ENCODE peak calls at places on chromosomes 2 and 18, in six cellular contexts. Y, U, G, K, R and D are unnamed samples.

GRCh38 chr2:232869138-232870001 is 694 bp upstream of the SNORC start:
- DNase-seq in R (no peak), Y (no peak), U (no peak), G (no peak), K (no peak), D (no peak)

GRCh38 chr2:48566582-48566981 is 36.6 kb downstream of the STON1 start:
- DNase-seq in U (no peak), K (peak), R (no peak), Y (peak), G (peak), D (no peak)

GRCh38 chr18:55853268-55853667 is 265.3 kb upstream of the TCF4 start:
- DNase-seq in U (no peak), K (no peak), G (no peak), Y (no peak), R (no peak), D (no peak)

GRCh38 chr18:31125878-31126277 is 23.7 kb upstream of the DSC2 start:
- DNase-seq in K (no peak), Y (no peak), R (no peak), G (no peak), U (no peak), D (no peak)

GRCh38 chr2:11379558-11379957 is 35.1 kb upstream of the ROCK2 start:
- DNase-seq in G (peak), K (no peak), R (no peak), Y (peak), U (no peak), D (no peak)

GRCh38 chr2:203534486-203535077 is 519 bp downstream of the RAPH1 start:
- DNase-seq in U (peak), K (no peak), G (no peak), R (peak), Y (no peak), D (no peak)

GRCh38 chr2:69113627-69114026 is 100.6 kb downstream of the ANTXR1 start:
- DNase-seq in U (no peak), Y (no peak), G (peak), K (no peak), R (no peak), D (no peak)

GRCh38 chr2:200138386-200139184 is 167.9 kb upstream of the SPATS2L start:
- DNase-seq in U (no peak), Y (peak), R (no peak), K (no peak), G (peak), D (no peak)

GRCh38 chr18:52288403-52289004 is 51.5 kb upstream of the DCC start:
- DNase-seq in U (peak), K (no peak), R (no peak), G (no peak), Y (no peak), D (peak)

GRCh38 chr2:239308696-239309397 is 92.0 kb downstream of the HDAC4 start:
- DNase-seq in G (no peak), K (peak), Y (peak), R (no peak), U (no peak), D (no peak)
- H3K4me3 ChIP-seq in G (no peak), K (peak), Y (peak), R (peak), U (no peak), D (peak)

GRCh38 chr2:173963817-173964564 is 1.2 kb downstream of the SP3 start:
- DNase-seq in G (peak), R (peak), K (peak), U (peak), Y (peak), D (peak)
- H3K4me3 ChIP-seq in G (peak), R (peak), K (peak), U (peak), Y (peak), D (peak)

DNA sequence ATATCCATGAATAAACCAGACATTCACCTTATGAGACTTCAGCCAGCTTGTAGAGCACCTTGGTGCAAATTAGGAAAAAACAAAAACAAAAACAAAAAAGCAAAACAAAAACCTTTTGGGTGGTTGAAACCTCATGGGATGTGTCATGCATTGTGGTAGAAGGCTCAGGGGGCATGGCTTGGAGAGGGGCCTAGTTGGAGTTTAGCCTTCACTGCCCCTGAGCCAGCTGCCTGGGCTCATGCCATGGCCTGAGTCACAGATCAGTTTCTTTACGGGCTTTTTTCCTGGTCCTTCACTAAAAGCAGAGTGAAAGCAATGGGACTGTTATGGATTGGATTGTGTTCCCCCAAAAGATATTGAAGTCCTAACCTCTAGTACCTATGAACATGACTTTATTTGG is 22.0 kb upstream of the DAPL1 start:
- DNase-seq in K (peak), G (peak), U (no peak), Y (peak), R (peak), D (no peak)
- H3K4me3 ChIP-seq in K (no peak), G (no peak), U (no peak), Y (no peak), R (no peak), D (no peak)

GRCh38 chr2:176163655-176164021 is 6.5 kb downstream of the HOXD3 start:
- DNase-seq in R (no peak), Y (no peak), U (no peak), K (no peak), G (no peak), D (no peak)

GRCh38 chr2:176160251-176161040 is 3.3 kb downstream of the HOXD3 start:
- DNase-seq in K (peak), G (peak), Y (no peak), U (no peak), R (no peak), D (no peak)

GRCh38 chr2:176161041-176161785 is 4.1 kb downstream of the HOXD3 start:
- DNase-seq in R (no peak), U (no peak), K (no peak), G (peak), Y (no peak), D (no peak)

GRCh38 chr2:176162911-176163654 is 6.0 kb downstream of the HOXD3 start:
- DNase-seq in R (no peak), K (no peak), Y (no peak), G (peak), U (no peak), D (no peak)

GRCh38 chr2:176161817-176162626 is 4.9 kb downstream of the HOXD3 start:
- DNase-seq in U (no peak), G (peak), Y (peak), R (no peak), K (peak), D (no peak)
- H3K4me3 ChIP-seq in U (no peak), G (peak), Y (no peak), R (no peak), K (peak), D (no peak)

GRCh38 chr18:61335737-61336555 is 2.7 kb downstream of the CDH20 start:
- DNase-seq in U (no peak), R (no peak), K (no peak), G (peak), Y (no peak), D (no peak)

GRCh38 chr18:61334491-61334850 is 1.2 kb downstream of the CDH20 start:
- DNase-seq in U (no peak), R (no peak), K (peak), Y (no peak), G (no peak), D (no peak)

GRCh38 chr18:61336766-61337165 is 3.5 kb downstream of the CDH20 start:
- DNase-seq in K (no peak), U (no peak), G (no peak), Y (no peak), R (no peak), D (no peak)

GRCh38 chr18:61333746-61334490 is 688 bp downstream of the CDH20 start:
- DNase-seq in G (no peak), R (no peak), K (peak), U (no peak), Y (no peak), D (no peak)

DNA sequence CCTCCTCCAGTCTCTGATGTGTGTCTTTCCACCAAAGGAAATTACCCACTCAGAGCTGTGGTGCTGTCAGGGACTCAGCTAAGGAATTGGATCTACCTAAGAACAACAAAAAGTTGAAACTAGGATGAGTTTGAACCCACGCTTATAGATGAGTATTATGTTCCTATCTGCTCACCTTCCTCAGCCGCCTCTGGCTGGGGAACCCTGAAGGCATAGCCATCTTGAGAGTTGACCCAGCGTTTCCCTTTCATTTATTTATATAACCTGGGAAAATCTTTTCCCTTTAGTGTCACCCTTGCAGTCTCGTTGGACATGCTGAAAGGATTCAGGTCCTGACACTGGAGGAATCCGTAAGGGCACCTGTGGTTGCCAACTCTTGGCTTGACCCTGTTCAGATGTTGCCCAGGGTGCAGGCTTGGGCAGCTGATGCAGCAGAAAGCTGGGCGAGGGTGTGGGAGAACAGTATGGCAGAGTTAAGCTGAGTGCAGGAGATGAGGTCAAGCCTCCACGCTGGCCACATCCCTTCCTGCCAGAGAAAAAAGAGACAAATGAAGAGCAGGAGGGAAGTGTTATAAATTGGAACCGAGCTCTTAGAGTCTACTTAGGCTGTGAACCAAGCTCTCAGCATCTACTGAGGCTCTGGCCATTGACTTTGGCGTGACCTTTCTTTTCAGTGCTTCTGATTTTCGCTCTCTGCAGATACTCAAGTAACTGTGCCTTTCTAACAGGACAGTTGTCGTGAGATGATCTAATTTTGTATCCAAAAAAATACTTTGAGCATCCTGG is 1.9 kb downstream of the CDH20 start:
- DNase-seq in Y (no peak), G (no peak), K (no peak), R (no peak), U (no peak), D (no peak)
- H3K4me3 ChIP-seq in Y (no peak), G (no peak), K (no peak), R (no peak), U (no peak), D (no peak)

DNA sequence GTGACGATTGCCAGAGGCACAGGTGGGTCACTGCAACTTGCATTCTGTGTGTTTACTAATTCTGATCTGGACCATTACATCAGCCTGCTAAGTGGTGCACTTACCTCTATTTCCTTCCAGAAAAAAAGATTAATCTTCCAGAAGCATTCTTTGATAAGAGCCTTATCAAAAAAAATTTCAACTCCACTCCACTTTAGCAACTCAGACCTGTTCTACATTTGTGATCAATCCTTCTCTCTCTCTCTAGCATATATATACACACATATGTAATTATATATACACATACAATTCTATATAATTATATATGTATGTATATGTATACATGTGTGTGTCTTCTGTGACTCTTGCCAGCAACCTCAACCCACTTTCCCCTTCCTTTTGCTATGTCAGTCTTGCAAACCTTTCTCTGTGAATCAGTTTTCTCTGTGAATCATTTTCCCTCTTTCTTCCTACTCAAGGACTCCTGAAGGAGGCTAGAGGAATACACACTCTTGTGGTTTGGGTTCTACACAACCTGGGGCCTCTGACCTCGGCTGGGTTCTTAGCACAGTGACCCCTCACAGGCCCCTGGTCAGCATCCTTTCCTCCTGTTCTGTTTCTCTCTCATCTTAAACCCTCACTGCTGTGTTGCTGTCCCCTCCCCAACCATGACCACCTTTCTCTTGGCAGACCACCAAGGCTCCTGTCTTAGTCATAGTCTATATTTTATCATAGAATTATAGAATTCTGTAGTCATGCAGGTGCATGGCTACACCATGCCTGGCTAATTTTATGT is 130.4 kb upstream of the PELI1 start:
- DNase-seq in K (no peak), U (no peak), G (peak), R (no peak), Y (no peak), D (no peak)
- H3K4me3 ChIP-seq in K (no peak), U (no peak), G (no peak), R (no peak), Y (no peak), D (no peak)

DNA sequence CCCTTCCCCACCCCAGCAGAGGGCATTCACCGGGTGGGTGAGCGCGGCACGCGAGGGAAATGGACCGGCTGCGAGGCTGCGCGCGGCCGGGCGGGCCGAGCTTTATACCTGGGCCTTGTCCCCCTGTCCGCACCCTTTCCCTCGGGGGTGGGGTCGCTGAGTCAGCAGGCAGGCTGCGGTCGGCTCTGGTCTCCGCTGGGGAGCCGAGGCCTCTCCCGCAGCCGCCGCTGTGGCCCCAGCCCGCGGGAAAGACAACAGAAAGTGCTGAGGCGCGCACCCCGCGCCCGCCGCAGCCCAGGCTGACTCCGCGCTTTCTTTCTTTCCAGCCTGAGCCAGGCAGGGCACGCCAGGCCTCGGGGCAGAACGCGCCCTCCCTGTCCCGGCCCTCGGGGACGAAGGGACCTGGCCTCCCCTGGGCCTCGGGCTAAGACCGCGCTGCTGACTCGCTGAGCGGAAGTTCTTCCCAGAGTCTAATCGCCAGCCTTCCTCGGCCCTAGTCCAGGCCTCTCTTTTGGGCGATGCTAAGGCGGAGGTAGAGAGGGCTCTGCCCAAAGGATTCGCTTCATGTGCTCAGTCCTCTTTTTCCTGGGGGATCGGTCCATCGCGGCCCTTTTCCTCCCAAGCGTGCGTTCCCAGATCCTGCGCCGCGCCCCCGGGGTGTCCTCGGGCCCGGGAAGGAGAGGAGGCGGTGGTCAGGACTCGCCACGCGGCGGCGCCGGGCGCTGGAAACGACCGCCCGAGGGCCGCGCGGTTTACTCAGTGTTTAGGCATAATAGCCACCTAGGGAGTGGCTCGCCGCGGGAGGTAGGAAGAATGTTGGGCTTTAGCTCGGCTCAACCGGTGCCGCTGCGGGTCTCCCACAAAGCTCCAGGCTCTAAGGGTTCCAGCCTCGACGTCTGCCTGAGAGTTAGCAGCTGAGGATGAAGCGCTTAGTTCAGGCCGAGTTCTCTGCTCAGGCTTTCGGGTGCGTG is at the start of gene CRYBA2:
- DNase-seq in K (no peak), R (no peak), Y (no peak), G (no peak), U (no peak), D (no peak)
- H3K4me3 ChIP-seq in K (no peak), R (peak), Y (peak), G (peak), U (no peak), D (no peak)